ENCODE peak calls at places on chromosome 10, in six cellular contexts. One of them, this sample, is unnamed.

GRCh38 chr10:21724695-21725371 is 190.8 kb downstream of the MLLT10 start:
- DNase-seq in left colon: peak; percentile 94
- DNase-seq in heart left ventricle: peak; percentile 94
- DNase-seq in activated CD4-positive, alpha-beta T cell treated with anti-CD3 and anti-CD28 coated beads for 48 hours: peak; percentile 45
- DNase-seq in CD8-positive, alpha-beta memory T cell: peak; percentile 19
- DNase-seq in dorsolateral prefrontal cortex: peak; percentile 88
- DNase-seq in this sample: peak; percentile 95

GRCh38 chr10:19302117-19302516 is 253.5 kb downstream of the MALRD1 start:
- DNase-seq in left colon: no peak
- DNase-seq in heart left ventricle: no peak
- DNase-seq in activated CD4-positive, alpha-beta T cell treated with anti-CD3 and anti-CD28 coated beads for 48 hours: no peak
- DNase-seq in CD8-positive, alpha-beta memory T cell: no peak
- DNase-seq in dorsolateral prefrontal cortex: no peak
- DNase-seq in this sample: no peak

GRCh38 chr10:87635498-87636312 is 24.0 kb upstream of the PAPSS2 start:
- DNase-seq in left colon: no peak
- DNase-seq in heart left ventricle: no peak
- DNase-seq in activated CD4-positive, alpha-beta T cell treated with anti-CD3 and anti-CD28 coated beads for 48 hours: peak; percentile 63
- DNase-seq in CD8-positive, alpha-beta memory T cell: no peak
- DNase-seq in dorsolateral prefrontal cortex: no peak
- DNase-seq in this sample: peak; percentile 49

GRCh38 chr10:121956111-121957061 is 18.6 kb downstream of the NSMCE4A start:
- DNase-seq in left colon: no peak
- DNase-seq in heart left ventricle: no peak
- DNase-seq in activated CD4-positive, alpha-beta T cell treated with anti-CD3 and anti-CD28 coated beads for 48 hours: no peak
- DNase-seq in CD8-positive, alpha-beta memory T cell: no peak
- DNase-seq in dorsolateral prefrontal cortex: no peak
- DNase-seq in this sample: no peak

GRCh38 chr10:73552819-73553218 is 38.3 kb downstream of the USP54 start:
- DNase-seq in left colon: no peak
- DNase-seq in heart left ventricle: no peak
- DNase-seq in activated CD4-positive, alpha-beta T cell treated with anti-CD3 and anti-CD28 coated beads for 48 hours: no peak
- DNase-seq in CD8-positive, alpha-beta memory T cell: no peak
- DNase-seq in dorsolateral prefrontal cortex: no peak
- DNase-seq in this sample: no peak

GRCh38 chr10:10794776-10795175 is 222.9 kb upstream of the CELF2 start:
- DNase-seq in left colon: no peak
- DNase-seq in heart left ventricle: no peak
- DNase-seq in activated CD4-positive, alpha-beta T cell treated with anti-CD3 and anti-CD28 coated beads for 48 hours: no peak
- DNase-seq in CD8-positive, alpha-beta memory T cell: no peak
- DNase-seq in dorsolateral prefrontal cortex: no peak
- DNase-seq in this sample: no peak

GRCh38 chr10:69944761-69945160 is 107.9 kb upstream of the MACROH2A2 start:
- DNase-seq in left colon: no peak
- DNase-seq in heart left ventricle: no peak
- DNase-seq in activated CD4-positive, alpha-beta T cell treated with anti-CD3 and anti-CD28 coated beads for 48 hours: no peak
- DNase-seq in CD8-positive, alpha-beta memory T cell: no peak
- DNase-seq in dorsolateral prefrontal cortex: no peak
- DNase-seq in this sample: no peak

GRCh38 chr10:71589617-71590551 is 129.7 kb downstream of the C10orf105 start:
- DNase-seq in left colon: no peak
- DNase-seq in heart left ventricle: no peak
- DNase-seq in activated CD4-positive, alpha-beta T cell treated with anti-CD3 and anti-CD28 coated beads for 48 hours: no peak
- DNase-seq in CD8-positive, alpha-beta memory T cell: no peak
- DNase-seq in dorsolateral prefrontal cortex: no peak
- DNase-seq in this sample: no peak

GRCh38 chr10:1411451-1411850 is 325.9 kb downstream of the ADARB2 start:
- DNase-seq in left colon: no peak
- DNase-seq in heart left ventricle: no peak
- DNase-seq in activated CD4-positive, alpha-beta T cell treated with anti-CD3 and anti-CD28 coated beads for 48 hours: no peak
- DNase-seq in CD8-positive, alpha-beta memory T cell: no peak
- DNase-seq in dorsolateral prefrontal cortex: no peak
- DNase-seq in this sample: peak; percentile 6

GRCh38 chr10:125142946-125143345 is 17.4 kb downstream of the CTBP2 start:
- DNase-seq in left colon: no peak
- DNase-seq in heart left ventricle: no peak
- DNase-seq in activated CD4-positive, alpha-beta T cell treated with anti-CD3 and anti-CD28 coated beads for 48 hours: no peak
- DNase-seq in CD8-positive, alpha-beta memory T cell: no peak
- DNase-seq in dorsolateral prefrontal cortex: no peak
- DNase-seq in this sample: no peak

GRCh38 chr10:70337201-70337651 is 45.2 kb downstream of the LRRC20 start:
- DNase-seq in left colon: no peak
- DNase-seq in heart left ventricle: no peak
- DNase-seq in activated CD4-positive, alpha-beta T cell treated with anti-CD3 and anti-CD28 coated beads for 48 hours: no peak
- DNase-seq in CD8-positive, alpha-beta memory T cell: no peak
- DNase-seq in dorsolateral prefrontal cortex: peak; percentile 31
- DNase-seq in this sample: no peak

GRCh38 chr10:44293306-44293778 is 91.6 kb downstream of the CXCL12 start:
- DNase-seq in left colon: no peak
- DNase-seq in heart left ventricle: no peak
- DNase-seq in activated CD4-positive, alpha-beta T cell treated with anti-CD3 and anti-CD28 coated beads for 48 hours: no peak
- DNase-seq in CD8-positive, alpha-beta memory T cell: no peak
- DNase-seq in dorsolateral prefrontal cortex: no peak
- DNase-seq in this sample: no peak